ENCODE peak calls at places on chromosomes 1 and 21, in ten cellular contexts. C, P, V, Y, H, L, M, D, Q and G are unnamed samples.

GRCh38 chr1:23923592-23924495 is 10.7 kb upstream of the CNR2 start:
- DNase-seq in M (no peak), Y (no peak), Q (no peak), D (no peak), H (no peak), C (no peak), P (no peak), L (no peak), V (no peak), G (no peak)

GRCh38 chr1:223153177-223154119 is 10.4 kb upstream of the TLR5 start:
- DNase-seq in Q (no peak), L (no peak), V (no peak), Y (no peak), D (no peak), H (no peak), P (peak; percentile 41), M (no peak), C (no peak), G (no peak)

GRCh38 chr1:201405484-201405831 is 6.3 kb upstream of the LAD1 start:
- DNase-seq in Y (no peak), Q (no peak), V (peak; percentile 88), D (peak; percentile 66), L (no peak), M (no peak), P (no peak), C (no peak), H (peak; percentile 52), G (no peak)

GRCh38 chr1:37410815-37411214 is 63.6 kb upstream of the ZC3H12A start:
- DNase-seq in L (no peak), D (no peak), Y (no peak), M (no peak), H (no peak), V (peak; percentile 63), P (peak; percentile 22), C (peak; percentile 19), Q (no peak), G (peak; percentile 49)

GRCh38 chr1:100713636-100714035 is 5.9 kb upstream of the VCAM1 start:
- DNase-seq in P (no peak), V (no peak), M (no peak), D (no peak), Q (no peak), L (no peak), C (peak; percentile 58), H (no peak), Y (no peak), G (no peak)

GRCh38 chr1:205576805-205577761 is 54.7 kb downstream of the ELK4 start:
- DNase-seq in Q (no peak), P (no peak), Y (peak; percentile 65), D (no peak), H (no peak), M (no peak), V (peak; percentile 2), C (no peak), L (no peak), G (no peak)

GRCh38 chr1:239982762-239983161 is 108.9 kb upstream of the FMN2 start:
- DNase-seq in M (no peak), H (no peak), L (no peak), Y (no peak), Q (no peak), C (no peak), D (no peak), V (no peak), P (no peak), G (no peak)

GRCh38 chr1:169511339-169512028 is 25.7 kb upstream of the SLC19A2 start:
- DNase-seq in Q (peak; percentile 48), H (no peak), C (no peak), L (no peak), M (peak; percentile 73), P (peak; percentile 89), Y (no peak), D (no peak), V (no peak), G (peak; percentile 75)

GRCh38 chr21:44329086-44329889 is 9.9 kb downstream of the CFAP410 start:
- DNase-seq in Q (no peak), V (no peak), M (no peak), H (no peak), C (no peak), D (no peak), P (no peak), L (peak; percentile 86), Y (peak; percentile 43), G (no peak)

GRCh38 chr1:234866007-234866866 is 256.3 kb upstream of the IRF2BP2 start:
- DNase-seq in D (peak; percentile 69), M (peak; percentile 69), C (peak; percentile 82), V (peak; percentile 83), P (peak; percentile 90), H (no peak), L (no peak), Q (peak; percentile 67), Y (no peak), G (peak; percentile 91)

GRCh38 chr1:206461602-206462455 is 8.4 kb upstream of the IKBKE start:
- DNase-seq in Q (peak; percentile 52), V (peak; percentile 88), D (peak; percentile 81), C (peak; percentile 57), L (peak; percentile 76), H (peak; percentile 57), P (peak; percentile 73), Y (peak; percentile 87), M (peak; percentile 94), G (peak; percentile 81)

GRCh38 chr1:100009458-100009857 is 39.7 kb downstream of the SLC35A3 start:
- DNase-seq in V (no peak), M (no peak), P (peak; percentile 71), C (no peak), Q (no peak), L (no peak), Y (no peak), H (no peak), D (no peak), G (no peak)

GRCh38 chr1:203666621-203667020 is 40.0 kb downstream of the ATP2B4 start:
- DNase-seq in P (no peak), D (no peak), M (no peak), H (no peak), Y (no peak), V (no peak), Q (no peak), L (no peak), C (no peak), G (no peak)

GRCh38 chr1:203663820-203664219 is 37.2 kb downstream of the ATP2B4 start:
- DNase-seq in M (no peak), L (no peak), H (no peak), Q (no peak), V (no peak), D (no peak), Y (no peak), P (peak; percentile 61), C (no peak), G (no peak)

GRCh38 chr1:203667616-203668015 is 41.0 kb downstream of the ATP2B4 start:
- DNase-seq in Y (no peak), L (peak; percentile 68), V (peak; percentile 15), P (no peak), Q (peak; percentile 77), M (no peak), H (no peak), C (no peak), D (peak; percentile 13), G (no peak)

GRCh38 chr1:203668401-203668800 is 41.8 kb downstream of the ATP2B4 start:
- DNase-seq in V (no peak), L (no peak), M (no peak), P (peak; percentile 58), C (no peak), D (no peak), Q (no peak), H (no peak), Y (no peak), G (no peak)

DNA sequence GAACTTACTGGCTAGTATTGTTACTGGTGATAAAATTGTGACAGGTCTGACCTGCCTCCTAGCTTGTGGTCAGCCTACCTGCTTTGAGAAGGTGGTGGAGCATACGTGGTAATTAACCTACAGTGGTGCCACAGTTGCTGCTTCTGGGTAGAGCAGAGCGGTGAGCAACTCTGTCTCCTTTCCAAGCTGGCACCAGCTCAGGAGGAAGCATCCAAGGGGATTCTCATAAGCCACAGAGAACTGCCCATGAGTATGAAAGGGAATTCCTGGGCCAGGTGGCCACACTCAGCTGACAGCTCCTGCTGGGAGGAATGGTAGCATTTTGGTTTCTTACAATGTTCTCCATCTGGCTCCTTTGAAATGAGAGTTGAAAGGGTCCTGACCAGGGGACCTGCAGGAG is 39.4 kb downstream of the ATP2B4 start:
- DNase-seq in M (no peak), L (no peak), C (no peak), P (peak; percentile 46), H (no peak), Q (no peak), Y (no peak), D (no peak), V (no peak), G (no peak)
- H3K27ac ChIP-seq in M (no peak overlapping the region), L (peak overlapping the region; percentile 97), C (no peak overlapping the region), P (no peak overlapping the region), H (no peak overlapping the region), Q (peak overlapping the region; percentile 88), Y (no peak overlapping the region), D (no peak overlapping the region), V (no peak overlapping the region), G (no peak overlapping the region)

GRCh38 chr1:161071886-161072371 is 2.2 kb upstream of the ARHGAP30 start:
- DNase-seq in M (peak; percentile 43), H (peak; percentile 70), L (peak; percentile 76), Y (peak; percentile 37), D (peak; percentile 82), Q (no peak), P (no peak), C (peak; percentile 50), V (peak; percentile 74), G (peak; percentile 64)
- TF ChIP-seq CTCF in M (peak; percentile 19), H (peak; percentile 54), L (peak; percentile 65), Y (peak; percentile 38), D (peak; percentile 25), Q (peak; percentile 14), P (peak; percentile 50), C (peak; percentile 79), V (peak; percentile 59), G (peak; percentile 51)

GRCh38 chr21:33259995-33260394 is 6.2 kb upstream of the IL10RB start:
- DNase-seq in D (no peak), V (no peak), Y (peak; percentile 16), Q (no peak), M (no peak), L (no peak), H (no peak), C (no peak), P (no peak), G (no peak)
- H3K27ac ChIP-seq in D (no peak overlapping the region), V (no peak overlapping the region), Y (no peak overlapping the region), Q (no peak overlapping the region), M (no peak overlapping the region), L (no peak overlapping the region), H (no peak overlapping the region), C (no peak overlapping the region), P (peak overlapping the region; percentile 44), G (no peak overlapping the region)

DNA sequence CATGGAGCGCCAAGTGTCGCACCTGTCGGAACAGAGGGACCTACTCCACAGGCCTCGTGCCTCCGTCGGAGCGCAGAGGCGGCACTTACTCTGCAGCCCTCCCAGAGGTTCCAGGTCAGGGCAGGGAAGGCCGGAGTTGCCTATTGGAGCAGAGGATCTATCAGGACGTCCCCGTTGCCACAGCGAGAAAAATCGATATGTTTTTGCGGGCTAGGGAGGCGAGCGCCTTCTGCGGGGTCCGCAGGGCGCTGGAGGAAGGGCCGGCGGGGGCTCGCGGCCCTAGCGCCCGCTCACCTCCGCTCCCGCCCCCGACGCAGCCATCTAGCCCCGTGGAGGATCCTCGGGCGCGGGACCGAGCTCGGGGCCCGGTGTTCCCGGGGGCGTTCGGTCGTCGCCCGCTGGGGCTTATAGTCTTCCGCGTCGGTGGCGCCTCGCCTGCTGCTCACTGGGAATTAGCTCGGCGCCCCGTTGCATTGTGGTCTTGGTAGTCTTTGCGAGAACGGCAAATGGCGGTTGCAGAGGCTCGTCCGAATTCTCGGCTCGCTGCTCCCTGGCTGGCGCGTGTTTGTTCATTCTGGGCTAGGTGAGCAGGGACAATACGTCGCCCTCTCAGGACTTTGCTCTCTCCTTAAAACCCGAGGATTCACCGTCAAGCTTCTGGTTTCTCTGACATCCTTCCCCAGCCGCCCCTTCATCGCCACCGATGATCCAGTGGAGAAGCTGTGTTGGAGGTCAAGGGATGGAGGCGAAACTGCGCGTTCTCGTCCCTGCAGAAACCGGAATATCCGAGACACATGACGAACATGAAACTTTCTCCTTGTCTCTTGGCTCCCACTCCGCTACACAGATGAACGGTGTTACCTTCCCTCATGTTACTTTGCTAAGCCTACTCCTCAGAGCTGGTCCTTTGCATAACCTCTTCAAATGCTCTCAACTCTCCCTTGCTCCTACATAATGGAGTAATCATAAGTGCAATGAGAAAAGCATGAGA is at the start of gene JTB:
- DNase-seq in P (peak; percentile 78), D (peak; percentile 93), Q (peak; percentile 82), L (peak; percentile 89), V (peak; percentile 93), C (peak; percentile 68), H (peak; percentile 91), M (peak; percentile 92), Y (peak; percentile 95), G (peak; percentile 83)
- TF ChIP-seq CTCF in P (no peak), D (no peak), Q (peak; percentile 22), L (no peak), V (no peak), C (no peak), H (no peak), M (no peak), Y (peak; percentile 20), G (no peak)